ENCODE peak calls at places on chromosome 17, in four cellular contexts. X is effector memory CD4-positive, alpha-beta T cell; E is astrocyte; C is tibial nerve. W is an unnamed sample.
A peak's percentile ranks its signal among the peaks of the same experiment; 100 is the strongest.

GRCh38 chr17:50422738-50423137 is 3.3 kb upstream of the ACSF2 start:
- DNase-seq in X (no peak), E (no peak), C (no peak), W (no peak)

GRCh38 chr17:75404739-75405364 is 626 bp downstream of the GRB2 start:
- DNase-seq in X (peak; percentile 30), E (no peak), C (no peak), W (no peak)

GRCh38 chr17:70074991-70075390 is at the start of gene KCNJ16:
- DNase-seq in X (no peak), E (no peak), C (no peak), W (no peak)

GRCh38 chr17:35844547-35844946 is 24.1 kb downstream of the HEATR9 start:
- DNase-seq in X (no peak), E (no peak), C (no peak), W (no peak)

GRCh38 chr17:78849026-78849425 is 8.4 kb upstream of the USP36 start:
- DNase-seq in X (no peak), E (no peak), C (no peak), W (no peak)

GRCh38 chr17:49210158-49211029 is at the start of the genes ABI3 and GNGT2:
- DNase-seq in X (peak; percentile 44), E (peak; percentile 26), C (no peak), W (no peak)

GRCh38 chr17:81821603-81822311 is 11.3 kb downstream of the MCRIP1 start:
- DNase-seq in X (no peak), E (no peak), C (peak; percentile 41), W (peak; percentile 59)

GRCh38 chr17:43384476-43384862 is 14.3 kb upstream of the ARL4D start:
- DNase-seq in X (no peak), E (no peak), C (no peak), W (no peak)

GRCh38 chr17:4520881-4521600 is 22.4 kb downstream of the SPNS2 start:
- DNase-seq in X (no peak), E (no peak), C (no peak), W (peak; percentile 74)

GRCh38 chr17:32621612-32622312 is 135.0 kb downstream of the CDK5R1 start:
- DNase-seq in X (no peak), E (no peak), C (no peak), W (peak; percentile 86)

GRCh38 chr17:11644265-11645212 is 46.3 kb downstream of the DNAH9 start:
- DNase-seq in X (no peak), E (peak; percentile 20), C (peak; percentile 76), W (peak; percentile 7)

GRCh38 chr17:18921912-18922451 is 30.0 kb upstream of the SLC5A10 start:
- DNase-seq in X (no peak), E (peak; percentile 73), C (no peak), W (peak; percentile 50)

GRCh38 chr17:81200695-81201580 is 21.8 kb downstream of the CEP131 start:
- DNase-seq in X (no peak), E (peak; percentile 40), C (peak; percentile 83), W (no peak)

GRCh38 chr17:32440722-32441121 is 3.6 kb upstream of the PSMD11 start:
- DNase-seq in X (no peak), E (no peak), C (no peak), W (no peak)

GRCh38 chr17:3798273-3799180 is 2.5 kb downstream of the ITGAE start:
- DNase-seq in X (no peak), E (no peak), C (no peak), W (no peak)

GRCh38 chr17:55420776-55421178 is 858 bp downstream of the MMD start:
- DNase-seq in X (peak; percentile 8), E (no peak), C (peak; percentile 28), W (no peak)

GRCh38 chr17:82399030-82399429 is 19.1 kb upstream of the HEXD start:
- DNase-seq in X (no peak), E (peak; percentile 25), C (peak; percentile 40), W (no peak)

GRCh38 chr17:38560503-38561318 is 45.0 kb downstream of the SRCIN1 start:
- DNase-seq in X (no peak), E (peak; percentile 27), C (no peak), W (peak; percentile 18)

GRCh38 chr17:34761646-34762045 is 182.3 kb downstream of the TMEM132E start:
- DNase-seq in X (no peak), E (no peak), C (no peak), W (no peak)

GRCh38 chr17:11853321-11854151 is 143.7 kb downstream of the ZNF18 start:
- DNase-seq in X (no peak), E (peak; percentile 12), C (no peak), W (no peak)

GRCh38 chr17:38879878-38880727 is 10.2 kb downstream of the LASP1 start:
- DNase-seq in X (no peak), E (peak; percentile 77), C (peak; percentile 51), W (peak; percentile 78)

DNA sequence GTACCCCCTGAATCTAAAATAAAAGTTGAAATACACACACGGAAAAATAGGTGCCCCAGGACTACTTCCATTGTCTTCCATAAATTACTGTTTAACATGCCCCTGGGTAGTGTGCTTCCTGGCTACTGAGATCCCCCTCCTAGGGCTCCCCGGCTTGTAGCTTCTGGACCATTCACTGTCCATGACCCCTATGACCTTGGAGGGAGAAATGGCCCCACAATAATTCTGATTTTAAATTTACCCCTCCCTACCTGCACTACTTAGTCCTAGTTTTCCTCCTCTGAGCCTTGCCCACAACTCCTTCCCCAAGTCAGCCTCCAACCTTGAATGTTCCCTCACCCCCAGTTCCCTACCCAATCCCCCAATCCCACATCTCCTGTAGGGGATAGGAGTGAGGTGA is 9.6 kb upstream of the MSL1 start:
- DNase-seq in X (no peak), E (no peak), C (no peak), W (no peak)
- H3K4me1 ChIP-seq in X (peaks cover 61% of the 10 kb centered on the region), E (peaks cover 73% of the 10 kb centered on the region), C (peaks cover 62% of the 10 kb centered on the region), W (peaks cover 21% of the 10 kb centered on the region)

GRCh38 chr17:76726766-76727718 is at the start of gene METTL23:
- DNase-seq in X (peak; percentile 93), E (peak; percentile 52), C (peak; percentile 82), W (no peak)
- H3K4me1 ChIP-seq in X (peaks cover 34% of the 10 kb centered on the region), E (peaks cover 16% of the 10 kb centered on the region), C (peaks cover 31% of the 10 kb centered on the region), W (peaks cover 4% of the 10 kb centered on the region)

GRCh38 chr17:57874058-57874419 is 24.2 kb upstream of the MRPS23 start:
- DNase-seq in X (no peak), E (no peak), C (no peak), W (no peak)
- H3K4me1 ChIP-seq in X (peaks cover 8% of the 10 kb centered on the region), E (peaks cover 62% of the 10 kb centered on the region), C (peaks cover 56% of the 10 kb centered on the region), W (peaks cover 57% of the 10 kb centered on the region)

DNA sequence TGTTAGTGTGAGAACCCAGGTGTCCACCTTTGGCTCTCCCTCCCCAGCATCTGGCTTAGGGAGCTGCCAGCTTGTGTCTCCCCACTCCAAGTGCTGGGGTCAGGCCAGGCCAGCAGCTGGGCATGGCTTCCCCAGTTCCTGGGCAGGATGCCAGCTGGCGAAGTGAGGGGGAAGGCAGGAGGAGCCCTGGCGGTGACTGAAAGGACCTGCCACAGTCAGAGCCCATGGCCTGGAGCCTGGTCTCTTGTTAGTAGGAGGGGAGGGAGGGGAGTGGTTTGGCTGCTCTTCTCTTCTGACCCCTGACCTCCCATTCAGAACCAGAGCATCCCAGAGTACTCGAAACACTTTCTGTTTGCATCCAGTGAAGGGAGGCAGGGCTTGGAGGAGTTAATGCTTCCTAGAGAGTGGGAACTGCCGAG is 586 bp downstream of the CHD3 start:
- DNase-seq in X (no peak), E (peak; percentile 68), C (peak; percentile 90), W (peak; percentile 53)
- H3K4me1 ChIP-seq in X (peaks cover 20% of the 10 kb centered on the region), E (peaks cover 32% of the 10 kb centered on the region), C (peaks cover 41% of the 10 kb centered on the region), W (peaks cover 18% of the 10 kb centered on the region)

DNA sequence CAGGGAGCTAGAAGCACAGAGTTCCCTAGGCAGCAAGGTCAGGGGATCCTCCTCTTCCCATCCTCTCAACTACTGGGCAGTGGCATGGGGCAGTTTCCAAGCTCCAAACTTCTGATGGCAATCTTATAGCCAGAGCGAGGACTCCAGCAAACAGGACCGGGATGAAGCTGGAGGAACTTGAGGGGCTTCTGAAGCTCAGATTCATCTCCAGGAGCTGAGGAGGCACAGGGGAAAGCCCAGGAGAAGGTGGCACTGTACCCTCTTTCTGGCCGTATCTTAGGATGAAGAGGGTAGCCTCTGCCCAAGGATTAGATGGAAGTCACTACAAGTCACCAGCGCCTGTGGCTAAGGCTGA is 50.0 kb upstream of the RPL38 start:
- DNase-seq in X (no peak), E (no peak), C (no peak), W (no peak)
- H3K4me1 ChIP-seq in X (no peaks in the 10 kb centered on the region), E (no peaks in the 10 kb centered on the region), C (no peaks in the 10 kb centered on the region), W (no peaks in the 10 kb centered on the region)

DNA sequence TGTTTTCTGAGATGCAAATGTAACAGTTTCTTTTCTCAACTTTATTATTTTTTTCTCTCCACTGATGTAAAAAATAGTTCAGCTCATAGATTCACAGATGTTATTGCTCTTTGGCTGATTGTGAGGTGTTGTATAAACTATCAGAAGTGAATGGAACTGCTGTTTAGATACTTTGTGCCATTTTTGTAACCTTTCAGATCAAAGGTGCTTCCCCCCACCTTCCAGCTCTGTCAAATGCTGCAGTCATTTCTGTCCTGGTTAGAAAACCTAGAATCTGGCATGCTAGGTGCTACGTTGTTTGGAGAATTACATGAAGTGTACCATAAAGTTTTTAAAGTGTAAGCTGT is 1.7 kb upstream of the WIPI1 start:
- DNase-seq in X (no peak), E (no peak), C (no peak), W (no peak)
- H3K4me1 ChIP-seq in X (peaks cover 41% of the 10 kb centered on the region), E (peaks cover 19% of the 10 kb centered on the region), C (peaks cover 16% of the 10 kb centered on the region), W (peaks cover 6% of the 10 kb centered on the region)

GRCh38 chr17:45429338-45430005 is 3.2 kb downstream of the ARHGAP27 start:
- DNase-seq in X (no peak), E (no peak), C (no peak), W (no peak)

GRCh38 chr17:45430006-45430737 is 2.5 kb downstream of the ARHGAP27 start:
- DNase-seq in X (no peak), E (no peak), C (no peak), W (no peak)

GRCh38 chr17:45427181-45427835 is 5.4 kb downstream of the ARHGAP27 start:
- DNase-seq in X (no peak), E (no peak), C (no peak), W (no peak)

GRCh38 chr17:45428050-45428953 is 4.4 kb downstream of the ARHGAP27 start:
- DNase-seq in X (peak; percentile 63), E (no peak), C (peak; percentile 55), W (peak; percentile 52)

GRCh38 chr17:45428954-45429337 is 3.7 kb downstream of the ARHGAP27 start:
- DNase-seq in X (no peak), E (no peak), C (no peak), W (no peak)
- H3K4me1 ChIP-seq in X (peaks cover 21% of the 10 kb centered on the region), E (peaks cover 21% of the 10 kb centered on the region), C (peaks cover 20% of the 10 kb centered on the region), W (peaks cover 7% of the 10 kb centered on the region)

GRCh38 chr17:40564195-40564882 is 933 bp downstream of the CCR7 start:
- DNase-seq in X (peak; percentile 44), E (no peak), C (no peak), W (no peak)

GRCh38 chr17:40561871-40562611 is 3.2 kb downstream of the CCR7 start:
- DNase-seq in X (peak; percentile 58), E (no peak), C (no peak), W (no peak)

GRCh38 chr17:40564883-40565744 is at the start of gene CCR7:
- DNase-seq in X (peak; percentile 86), E (no peak), C (no peak), W (no peak)

GRCh38 chr17:40562841-40563370 is 2.4 kb downstream of the CCR7 start:
- DNase-seq in X (no peak), E (no peak), C (no peak), W (no peak)

GRCh38 chr17:40563371-40564052 is 1.8 kb downstream of the CCR7 start:
- DNase-seq in X (no peak), E (no peak), C (no peak), W (no peak)
- H3K4me1 ChIP-seq in X (peaks cover 70% of the 10 kb centered on the region), E (peaks cover 15% of the 10 kb centered on the region), C (no peaks in the 10 kb centered on the region), W (peaks cover 5% of the 10 kb centered on the region)